ENCODE peak calls at places on chromosomes 12 and 14, in ten cellular contexts. One of them, this sample, is unnamed.
A peak's percentile ranks its signal among the peaks of the same experiment; 100 is the strongest.

GRCh38 chr14:39734306-39734705 is 302.1 kb upstream of the FBXO33 start:
- DNase-seq in mesendoderm: peak; percentile 74
- DNase-seq in pancreas: no peak
- DNase-seq in tibial nerve: no peak
- DNase-seq in left ventricle myocardium inferior: no peak
- DNase-seq in hepatocyte: no peak
- DNase-seq in CD4-positive, alpha-beta memory T cell: no peak
- DNase-seq in CD8-positive, alpha-beta T cell: no peak
- DNase-seq in adrenal gland: no peak
- DNase-seq in HepG2: no peak
- DNase-seq in this sample: no peak

GRCh38 chr12:10097521-10097920 is 1.3 kb downstream of the CLEC1A start:
- DNase-seq in mesendoderm: no peak
- DNase-seq in pancreas: no peak
- DNase-seq in tibial nerve: no peak
- DNase-seq in left ventricle myocardium inferior: no peak
- DNase-seq in hepatocyte: no peak
- DNase-seq in CD4-positive, alpha-beta memory T cell: no peak
- DNase-seq in CD8-positive, alpha-beta T cell: no peak
- DNase-seq in adrenal gland: no peak
- DNase-seq in HepG2: no peak
- DNase-seq in this sample: no peak

GRCh38 chr14:21978184-21978998 is 304.8 kb upstream of the OR4E1 start:
- DNase-seq in mesendoderm: peak; percentile 77
- DNase-seq in pancreas: no peak
- DNase-seq in tibial nerve: peak; percentile 57
- DNase-seq in left ventricle myocardium inferior: no peak
- DNase-seq in hepatocyte: peak; percentile 52
- DNase-seq in CD4-positive, alpha-beta memory T cell: peak; percentile 60
- DNase-seq in CD8-positive, alpha-beta T cell: no peak
- DNase-seq in adrenal gland: peak; percentile 39
- DNase-seq in HepG2: peak; percentile 55
- DNase-seq in this sample: peak; percentile 28

GRCh38 chr14:70905316-70905715 is 1.9 kb upstream of the PCNX1 start:
- DNase-seq in mesendoderm: no peak
- DNase-seq in pancreas: no peak
- DNase-seq in tibial nerve: no peak
- DNase-seq in left ventricle myocardium inferior: peak; percentile 74
- DNase-seq in hepatocyte: peak; percentile 67
- DNase-seq in CD4-positive, alpha-beta memory T cell: no peak
- DNase-seq in CD8-positive, alpha-beta T cell: no peak
- DNase-seq in adrenal gland: no peak
- DNase-seq in HepG2: no peak
- DNase-seq in this sample: no peak

GRCh38 chr12:118850244-118850825 is 131.0 kb upstream of the SRRM4 start:
- DNase-seq in mesendoderm: peak; percentile 80
- DNase-seq in pancreas: peak; percentile 26
- DNase-seq in tibial nerve: no peak
- DNase-seq in left ventricle myocardium inferior: no peak
- DNase-seq in hepatocyte: peak; percentile 19
- DNase-seq in CD4-positive, alpha-beta memory T cell: no peak
- DNase-seq in CD8-positive, alpha-beta T cell: no peak
- DNase-seq in adrenal gland: no peak
- DNase-seq in HepG2: peak; percentile 22
- DNase-seq in this sample: peak; percentile 16

GRCh38 chr12:112964915-112965314 is 13.4 kb upstream of the OAS2 start:
- DNase-seq in mesendoderm: no peak
- DNase-seq in pancreas: no peak
- DNase-seq in tibial nerve: no peak
- DNase-seq in left ventricle myocardium inferior: no peak
- DNase-seq in hepatocyte: no peak
- DNase-seq in CD4-positive, alpha-beta memory T cell: no peak
- DNase-seq in CD8-positive, alpha-beta T cell: no peak
- DNase-seq in adrenal gland: no peak
- DNase-seq in HepG2: no peak
- DNase-seq in this sample: no peak

GRCh38 chr14:62029569-62029924 is 267.3 kb downstream of the SNAPC1 start:
- DNase-seq in mesendoderm: no peak
- DNase-seq in pancreas: no peak
- DNase-seq in tibial nerve: no peak
- DNase-seq in left ventricle myocardium inferior: no peak
- DNase-seq in hepatocyte: no peak
- DNase-seq in CD4-positive, alpha-beta memory T cell: no peak
- DNase-seq in CD8-positive, alpha-beta T cell: no peak
- DNase-seq in adrenal gland: no peak
- DNase-seq in HepG2: no peak
- DNase-seq in this sample: peak; percentile 9

GRCh38 chr12:54716284-54716683 is 68.1 kb upstream of the DCD start:
- DNase-seq in mesendoderm: no peak
- DNase-seq in pancreas: no peak
- DNase-seq in tibial nerve: no peak
- DNase-seq in left ventricle myocardium inferior: no peak
- DNase-seq in hepatocyte: peak; percentile 25
- DNase-seq in CD4-positive, alpha-beta memory T cell: no peak
- DNase-seq in CD8-positive, alpha-beta T cell: no peak
- DNase-seq in adrenal gland: no peak
- DNase-seq in HepG2: no peak
- DNase-seq in this sample: no peak

GRCh38 chr12:102958073-102958829 is 777 bp downstream of the ASCL1 start:
- DNase-seq in mesendoderm: peak; percentile 90
- DNase-seq in pancreas: no peak
- DNase-seq in tibial nerve: no peak
- DNase-seq in left ventricle myocardium inferior: no peak
- DNase-seq in hepatocyte: peak; percentile 60
- DNase-seq in CD4-positive, alpha-beta memory T cell: no peak
- DNase-seq in CD8-positive, alpha-beta T cell: no peak
- DNase-seq in adrenal gland: no peak
- DNase-seq in HepG2: no peak
- DNase-seq in this sample: no peak

GRCh38 chr14:100398044-100398443 is 74.9 kb downstream of the SLC25A47 start:
- DNase-seq in mesendoderm: peak; percentile 25
- DNase-seq in pancreas: no peak
- DNase-seq in tibial nerve: no peak
- DNase-seq in left ventricle myocardium inferior: no peak
- DNase-seq in hepatocyte: peak; percentile 64
- DNase-seq in CD4-positive, alpha-beta memory T cell: no peak
- DNase-seq in CD8-positive, alpha-beta T cell: no peak
- DNase-seq in adrenal gland: no peak
- DNase-seq in HepG2: peak; percentile 54
- DNase-seq in this sample: peak; percentile 82

GRCh38 chr14:100401031-100401692 is 78.0 kb downstream of the SLC25A47 start:
- DNase-seq in mesendoderm: no peak
- DNase-seq in pancreas: no peak
- DNase-seq in tibial nerve: no peak
- DNase-seq in left ventricle myocardium inferior: no peak
- DNase-seq in hepatocyte: no peak
- DNase-seq in CD4-positive, alpha-beta memory T cell: no peak
- DNase-seq in CD8-positive, alpha-beta T cell: no peak
- DNase-seq in adrenal gland: no peak
- DNase-seq in HepG2: no peak
- DNase-seq in this sample: no peak

GRCh38 chr14:100400115-100400514 is 77.0 kb downstream of the SLC25A47 start:
- DNase-seq in mesendoderm: no peak
- DNase-seq in pancreas: no peak
- DNase-seq in tibial nerve: no peak
- DNase-seq in left ventricle myocardium inferior: no peak
- DNase-seq in hepatocyte: no peak
- DNase-seq in CD4-positive, alpha-beta memory T cell: no peak
- DNase-seq in CD8-positive, alpha-beta T cell: no peak
- DNase-seq in adrenal gland: no peak
- DNase-seq in HepG2: no peak
- DNase-seq in this sample: peak; percentile 56

GRCh38 chr14:100396266-100396795 is 73.2 kb downstream of the SLC25A47 start:
- DNase-seq in mesendoderm: no peak
- DNase-seq in pancreas: no peak
- DNase-seq in tibial nerve: no peak
- DNase-seq in left ventricle myocardium inferior: no peak
- DNase-seq in hepatocyte: no peak
- DNase-seq in CD4-positive, alpha-beta memory T cell: no peak
- DNase-seq in CD8-positive, alpha-beta T cell: no peak
- DNase-seq in adrenal gland: no peak
- DNase-seq in HepG2: no peak
- DNase-seq in this sample: no peak

DNA sequence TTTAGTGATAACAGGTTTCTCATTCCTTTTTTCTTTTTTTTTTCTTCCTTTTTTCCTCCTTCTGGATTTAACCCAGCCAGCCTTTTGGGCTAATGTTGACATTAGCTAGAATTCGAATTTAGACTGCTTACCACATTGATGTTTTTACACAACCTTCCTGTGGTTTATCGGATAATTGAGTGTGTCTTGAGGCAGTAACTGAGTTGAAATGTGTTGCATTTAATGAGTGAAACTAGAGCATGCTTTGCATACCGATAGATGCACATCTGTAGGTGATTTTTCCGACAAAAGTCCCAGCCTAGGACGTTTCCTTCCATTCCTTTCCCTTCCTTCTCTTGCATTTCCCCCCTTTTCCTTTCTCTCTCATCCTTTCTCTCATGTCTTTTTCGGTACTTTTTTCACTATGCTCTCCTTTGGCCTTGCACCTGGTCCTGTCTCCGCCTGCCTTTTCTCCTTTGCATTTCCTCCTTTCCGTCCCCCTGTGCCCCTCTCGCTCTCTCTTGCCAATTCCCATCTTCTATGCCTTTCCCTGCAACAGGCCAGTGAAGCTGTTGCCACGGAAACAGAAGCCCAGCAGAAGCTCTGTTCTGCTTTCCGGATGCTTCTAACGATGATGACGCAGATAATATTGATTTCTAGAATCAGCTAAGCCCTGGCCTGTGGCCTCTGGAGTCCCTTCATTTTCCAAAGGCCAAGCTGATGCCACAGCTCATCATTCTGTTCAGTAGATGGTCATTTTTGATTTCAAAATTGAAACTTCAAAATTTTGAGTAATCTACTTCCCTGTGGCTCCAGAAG is 76.1 kb downstream of the SLC25A47 start:
- DNase-seq in mesendoderm: no peak
- DNase-seq in pancreas: no peak
- DNase-seq in tibial nerve: no peak
- DNase-seq in left ventricle myocardium inferior: no peak
- DNase-seq in hepatocyte: no peak
- DNase-seq in CD4-positive, alpha-beta memory T cell: no peak
- DNase-seq in CD8-positive, alpha-beta T cell: no peak
- DNase-seq in adrenal gland: no peak
- DNase-seq in HepG2: no peak
- DNase-seq in this sample: no peak
- H3K4me1 ChIP-seq in mesendoderm: peaks cover 2% of the 10 kb centered on the region
- H3K4me1 ChIP-seq in pancreas: no peaks in the 10 kb centered on the region
- H3K4me1 ChIP-seq in tibial nerve: peaks cover 3% of the 10 kb centered on the region
- H3K4me1 ChIP-seq in left ventricle myocardium inferior: peaks cover 17% of the 10 kb centered on the region
- H3K4me1 ChIP-seq in hepatocyte: peaks cover 5% of the 10 kb centered on the region
- H3K4me1 ChIP-seq in CD4-positive, alpha-beta memory T cell: peaks cover 1% of the 10 kb centered on the region
- H3K4me1 ChIP-seq in CD8-positive, alpha-beta T cell: peaks cover 3% of the 10 kb centered on the region
- H3K4me1 ChIP-seq in adrenal gland: peaks cover 25% of the 10 kb centered on the region
- H3K4me1 ChIP-seq in HepG2: peaks cover 29% of the 10 kb centered on the region
- H3K4me1 ChIP-seq in this sample: no peaks in the 10 kb centered on the region

DNA sequence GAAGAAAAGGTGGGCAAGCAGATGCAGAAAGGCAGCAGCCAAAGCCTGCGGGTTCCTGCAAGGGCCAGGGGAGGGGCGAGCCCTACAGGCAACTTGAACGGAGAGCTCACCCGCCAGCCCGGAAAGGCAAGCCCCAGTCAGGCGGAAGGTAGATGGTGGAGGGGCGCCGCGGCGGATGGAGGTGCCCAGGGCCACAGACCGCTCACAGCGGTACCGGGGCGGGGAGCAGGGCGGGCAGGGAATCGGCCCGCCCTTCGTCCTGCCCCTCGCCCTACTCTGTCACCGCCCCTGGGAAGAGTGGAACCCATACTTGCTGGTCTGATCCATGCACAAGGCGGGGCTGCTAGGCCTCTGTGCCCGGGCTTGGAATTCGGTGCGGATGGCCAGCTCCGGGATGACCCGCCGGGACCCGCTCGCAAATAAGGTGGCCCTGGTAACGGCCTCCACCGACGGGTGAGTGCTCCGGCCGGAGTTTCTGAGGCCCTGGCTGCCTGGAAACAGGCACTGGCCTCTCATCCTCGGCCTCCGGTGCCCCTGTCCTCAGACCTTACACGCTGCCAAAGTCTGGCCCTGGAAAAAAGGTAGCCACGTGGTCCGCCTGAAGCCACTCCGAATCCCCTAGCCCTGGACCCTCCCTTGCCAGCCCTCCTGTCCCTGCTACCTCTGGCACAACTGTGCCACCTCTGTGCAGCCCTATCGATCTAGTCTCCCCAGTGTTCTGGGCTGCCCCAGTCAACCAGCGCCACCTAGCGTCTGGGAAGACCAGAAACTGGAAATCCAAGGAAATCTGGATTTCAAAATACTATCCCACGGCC is at the start of gene DHRS4:
- DNase-seq in mesendoderm: peak; percentile 88
- DNase-seq in pancreas: peak; percentile 93
- DNase-seq in tibial nerve: peak; percentile 81
- DNase-seq in left ventricle myocardium inferior: peak; percentile 80
- DNase-seq in hepatocyte: peak; percentile 89
- DNase-seq in CD4-positive, alpha-beta memory T cell: peak; percentile 83
- DNase-seq in CD8-positive, alpha-beta T cell: peak; percentile 71
- DNase-seq in adrenal gland: peak; percentile 84
- DNase-seq in HepG2: peak; percentile 94
- DNase-seq in this sample: peak; percentile 91
- H3K27ac ChIP-seq in mesendoderm: peak within 1 kb of the TSS; percentile 27
- H3K27ac ChIP-seq in pancreas: peak within 1 kb of the TSS; percentile 95
- H3K27ac ChIP-seq in tibial nerve: peak within 1 kb of the TSS; percentile 77
- H3K27ac ChIP-seq in left ventricle myocardium inferior: peak within 1 kb of the TSS; percentile 93
- H3K27ac ChIP-seq in hepatocyte: peak within 1 kb of the TSS; percentile 94
- H3K27ac ChIP-seq in CD4-positive, alpha-beta memory T cell: peak within 1 kb of the TSS; percentile 72
- H3K27ac ChIP-seq in CD8-positive, alpha-beta T cell: peak within 1 kb of the TSS; percentile 49
- H3K27ac ChIP-seq in adrenal gland: peak within 1 kb of the TSS; percentile 93
- H3K27ac ChIP-seq in HepG2: peak within 1 kb of the TSS; percentile 74
- H3K27ac ChIP-seq in this sample: peak within 1 kb of the TSS; percentile 89

GRCh38 chr12:8609061-8609570 is 3.5 kb downstream of the AICDA start:
- DNase-seq in mesendoderm: peak; percentile 58
- DNase-seq in pancreas: no peak
- DNase-seq in tibial nerve: peak; percentile 22
- DNase-seq in left ventricle myocardium inferior: no peak
- DNase-seq in hepatocyte: peak; percentile 60
- DNase-seq in CD4-positive, alpha-beta memory T cell: peak; percentile 10
- DNase-seq in CD8-positive, alpha-beta T cell: no peak
- DNase-seq in adrenal gland: peak; percentile 35
- DNase-seq in HepG2: peak; percentile 28
- DNase-seq in this sample: peak; percentile 72

GRCh38 chr12:8615206-8615605 is 2.5 kb upstream of the AICDA start:
- DNase-seq in mesendoderm: no peak
- DNase-seq in pancreas: no peak
- DNase-seq in tibial nerve: no peak
- DNase-seq in left ventricle myocardium inferior: no peak
- DNase-seq in hepatocyte: no peak
- DNase-seq in CD4-positive, alpha-beta memory T cell: no peak
- DNase-seq in CD8-positive, alpha-beta T cell: no peak
- DNase-seq in adrenal gland: no peak
- DNase-seq in HepG2: no peak
- DNase-seq in this sample: no peak

GRCh38 chr12:8612629-8613028 is at the start of gene AICDA:
- DNase-seq in mesendoderm: no peak
- DNase-seq in pancreas: no peak
- DNase-seq in tibial nerve: no peak
- DNase-seq in left ventricle myocardium inferior: no peak
- DNase-seq in hepatocyte: no peak
- DNase-seq in CD4-positive, alpha-beta memory T cell: no peak
- DNase-seq in CD8-positive, alpha-beta T cell: no peak
- DNase-seq in adrenal gland: no peak
- DNase-seq in HepG2: no peak
- DNase-seq in this sample: no peak
- H3K4me1 ChIP-seq in mesendoderm: peaks cover 2% of the 10 kb centered on the region
- H3K4me1 ChIP-seq in pancreas: no peaks in the 10 kb centered on the region
- H3K4me1 ChIP-seq in tibial nerve: peaks cover 9% of the 10 kb centered on the region
- H3K4me1 ChIP-seq in left ventricle myocardium inferior: no peaks in the 10 kb centered on the region
- H3K4me1 ChIP-seq in hepatocyte: no peaks in the 10 kb centered on the region
- H3K4me1 ChIP-seq in CD4-positive, alpha-beta memory T cell: peaks cover 5% of the 10 kb centered on the region
- H3K4me1 ChIP-seq in CD8-positive, alpha-beta T cell: no peaks in the 10 kb centered on the region
- H3K4me1 ChIP-seq in adrenal gland: no peaks in the 10 kb centered on the region
- H3K4me1 ChIP-seq in HepG2: no peaks in the 10 kb centered on the region
- H3K4me1 ChIP-seq in this sample: peaks cover 3% of the 10 kb centered on the region

GRCh38 chr12:132424811-132425210 is 65.1 kb upstream of the FBRSL1 start:
- DNase-seq in mesendoderm: no peak
- DNase-seq in pancreas: no peak
- DNase-seq in tibial nerve: no peak
- DNase-seq in left ventricle myocardium inferior: no peak
- DNase-seq in hepatocyte: no peak
- DNase-seq in CD4-positive, alpha-beta memory T cell: no peak
- DNase-seq in CD8-positive, alpha-beta T cell: no peak
- DNase-seq in adrenal gland: no peak
- DNase-seq in HepG2: no peak
- DNase-seq in this sample: no peak
- H3K27ac ChIP-seq in mesendoderm: no peak overlapping the region
- H3K27ac ChIP-seq in pancreas: no peak overlapping the region
- H3K27ac ChIP-seq in tibial nerve: no peak overlapping the region
- H3K27ac ChIP-seq in left ventricle myocardium inferior: no peak overlapping the region
- H3K27ac ChIP-seq in hepatocyte: no peak overlapping the region
- H3K27ac ChIP-seq in CD4-positive, alpha-beta memory T cell: no peak overlapping the region
- H3K27ac ChIP-seq in CD8-positive, alpha-beta T cell: no peak overlapping the region
- H3K27ac ChIP-seq in adrenal gland: no peak overlapping the region
- H3K27ac ChIP-seq in HepG2: no peak overlapping the region
- H3K27ac ChIP-seq in this sample: no peak overlapping the region